ENCODE peak calls at places on chromosomes 12 and 14, in six cellular contexts. G is HepG2, T is H1, O is SK-N-SH, B is K562, S is GM12878. A is an unnamed sample.

GRCh38 chr14:98956181-98956580 is 315.8 kb downstream of the BCL11B start:
- DNase-seq in G (no peak), T (no peak), O (no peak), B (no peak), S (no peak), A (no peak)

GRCh38 chr12:116455540-116456306 is 103.5 kb upstream of the MAP1LC3B2 start:
- DNase-seq in G (no peak), T (no peak), O (peak; percentile 38), B (peak; percentile 74), S (no peak), A (no peak)

GRCh38 chr12:45049912-45050318 is 984 bp downstream of the DBX2 start:
- DNase-seq in G (no peak), T (no peak), O (no peak), B (no peak), S (no peak), A (no peak)

GRCh38 chr12:49187184-49187583 is 1.7 kb downstream of the TUBA1A start:
- DNase-seq in G (no peak), T (no peak), O (peak; percentile 47), B (no peak), S (no peak), A (no peak)

GRCh38 chr14:87873741-87874140 is 119.2 kb downstream of the GALC start:
- DNase-seq in G (no peak), T (no peak), O (no peak), B (no peak), S (no peak), A (no peak)

GRCh38 chr12:6180300-6181051 is 19.7 kb upstream of the CD9 start:
- DNase-seq in G (peak; percentile 76), T (no peak), O (no peak), B (no peak), S (no peak), A (no peak)

GRCh38 chr12:38890102-38890501 is 15.3 kb downstream of the CPNE8 start:
- DNase-seq in G (no peak), T (no peak), O (peak; percentile 7), B (no peak), S (no peak), A (no peak)

GRCh38 chr12:75887979-75888378 is 143.6 kb downstream of the PHLDA1 start:
- DNase-seq in G (no peak), T (no peak), O (no peak), B (peak; percentile 23), S (no peak), A (no peak)

GRCh38 chr14:78705989-78706388 is 535.8 kb downstream of the NRXN3 start:
- DNase-seq in G (no peak), T (no peak), O (no peak), B (no peak), S (no peak), A (no peak)

GRCh38 chr14:84591827-84592540 is 938.0 kb upstream of the FLRT2 start:
- DNase-seq in G (no peak), T (no peak), O (no peak), B (no peak), S (no peak), A (no peak)

GRCh38 chr14:36979863-36980262 is 192.5 kb downstream of the SLC25A21 start:
- DNase-seq in G (no peak), T (no peak), O (no peak), B (no peak), S (no peak), A (no peak)

GRCh38 chr12:95763809-95764253 is 26.7 kb downstream of the NTN4 start:
- DNase-seq in G (peak; percentile 48), T (no peak), O (no peak), B (peak; percentile 6), S (no peak), A (no peak)

GRCh38 chr12:124403273-124403672 is 108.4 kb downstream of the RFLNA start:
- DNase-seq in G (no peak), T (no peak), O (no peak), B (no peak), S (no peak), A (no peak)

GRCh38 chr12:51357374-51358047 is 11.0 kb upstream of the CELA1 start:
- DNase-seq in G (no peak), T (no peak), O (no peak), B (no peak), S (peak; percentile 64), A (no peak)

GRCh38 chr14:45610303-45610702 is 357.3 kb upstream of the MIS18BP1 start:
- DNase-seq in G (no peak), T (no peak), O (no peak), B (no peak), S (no peak), A (no peak)

GRCh38 chr12:5733136-5733755 is 211.8 kb downstream of the ANO2 start:
- DNase-seq in G (no peak), T (no peak), O (no peak), B (no peak), S (no peak), A (no peak)

GRCh38 chr12:74984631-74985030 is 225.0 kb downstream of the KCNC2 start:
- DNase-seq in G (no peak), T (no peak), O (no peak), B (no peak), S (no peak), A (no peak)

GRCh38 chr14:52706286-52706685 is 714 bp upstream of the PSMC6 start:
- DNase-seq in G (no peak), T (no peak), O (peak; percentile 44), B (peak; percentile 81), S (no peak), A (no peak)

GRCh38 chr12:56581418-56582145 is 48.5 kb downstream of the BAZ2A start:
- DNase-seq in G (peak; percentile 54), T (no peak), O (no peak), B (peak; percentile 67), S (peak; percentile 35), A (no peak)

GRCh38 chr12:76341436-76342030 is 6.7 kb downstream of the BBS10 start:
- DNase-seq in G (no peak), T (no peak), O (no peak), B (no peak), S (no peak), A (no peak)

GRCh38 chr12:16766736-16767135 is 160.8 kb upstream of the LMO3 start:
- DNase-seq in G (no peak), T (no peak), O (no peak), B (no peak), S (no peak), A (no peak)

GRCh38 chr12:89351489-89352241 is 636 bp downstream of the DUSP6 start:
- DNase-seq in G (no peak), T (no peak), O (peak; percentile 69), B (no peak), S (no peak), A (peak; percentile 19)

GRCh38 chr12:110776410-110776809 is 33.7 kb upstream of the PPP1CC start:
- DNase-seq in G (no peak), T (no peak), O (no peak), B (no peak), S (peak; percentile 96), A (peak; percentile 34)

GRCh38 chr12:1920971-1921370 is 2.5 kb upstream of the CACNA2D4 start:
- DNase-seq in G (no peak), T (no peak), O (peak; percentile 12), B (no peak), S (no peak), A (no peak)

GRCh38 chr14:31829256-31829923 is 247.7 kb upstream of the ARHGAP5 start:
- DNase-seq in G (no peak), T (no peak), O (peak; percentile 4), B (peak; percentile 3), S (no peak), A (no peak)
- TF ChIP-seq TAF1 in G (no peak), T (no peak), O (no peak), B (no peak), S (no peak), A (no peak)

GRCh38 chr14:70201994-70202393 is 13.2 kb upstream of the SLC8A3 start:
- DNase-seq in G (no peak), T (no peak), O (no peak), B (no peak), S (no peak), A (no peak)

GRCh38 chr14:70208380-70208779 is 19.6 kb upstream of the SLC8A3 start:
- DNase-seq in G (no peak), T (no peak), O (no peak), B (no peak), S (no peak), A (no peak)

GRCh38 chr14:70203686-70204085 is 14.9 kb upstream of the SLC8A3 start:
- DNase-seq in G (no peak), T (no peak), O (no peak), B (no peak), S (no peak), A (no peak)
- TF ChIP-seq TAF1 in G (no peak), T (no peak), O (no peak), B (no peak), S (no peak), A (no peak)

GRCh38 chr14:69574266-69574953 is at the start of gene CCDC177:
- DNase-seq in G (peak; percentile 28), T (no peak), O (peak; percentile 88), B (peak; percentile 57), S (no peak), A (peak; percentile 80)
- TF ChIP-seq TAF1 in G (no peak), T (peak; percentile 36), O (no peak), B (no peak), S (no peak), A (no peak)

DNA sequence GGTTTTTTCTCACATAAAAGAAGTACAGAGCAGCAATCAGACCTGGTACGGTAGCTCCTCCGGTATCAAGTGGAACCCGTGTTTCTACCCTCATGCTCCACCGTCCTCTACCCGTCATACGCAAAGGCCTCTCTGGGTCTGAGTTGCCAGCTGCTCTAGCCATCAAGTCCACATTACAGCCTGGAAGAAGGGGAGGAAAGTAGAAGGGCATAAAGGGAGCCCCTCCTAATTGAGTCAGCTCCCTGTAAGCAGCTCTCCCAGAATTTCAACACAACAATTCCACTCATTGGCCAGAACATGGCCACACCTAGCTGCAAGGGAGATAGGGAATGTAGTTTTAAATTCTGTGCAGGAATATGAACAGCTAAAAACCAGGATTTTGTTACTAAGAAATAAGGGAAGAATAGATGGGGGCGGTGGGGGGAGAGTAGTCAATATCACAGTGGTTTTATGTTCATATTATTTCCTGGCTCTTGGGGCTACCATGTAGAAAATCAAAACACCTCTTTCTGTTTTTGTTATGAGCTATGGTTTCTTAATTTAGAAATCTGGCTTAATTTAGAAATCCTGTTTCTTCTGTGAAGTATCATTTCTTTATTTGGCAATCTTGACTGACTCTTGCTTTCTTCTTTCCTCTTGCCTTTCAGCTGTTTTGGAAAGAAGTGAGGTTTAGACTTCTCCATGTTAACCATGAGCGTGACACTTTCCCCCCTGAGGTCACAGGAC is 103.9 kb downstream of the AKAP6 start:
- DNase-seq in G (no peak), T (no peak), O (no peak), B (no peak), S (no peak), A (no peak)
- TF ChIP-seq TAF1 in G (no peak), T (no peak), O (no peak), B (no peak), S (no peak), A (no peak)

GRCh38 chr12:122116707-122117535 is 38.4 kb downstream of the MLXIP start:
- DNase-seq in G (no peak), T (no peak), O (no peak), B (no peak), S (no peak), A (no peak)
- TF ChIP-seq TAF1 in G (no peak), T (no peak), O (no peak), B (no peak), S (no peak), A (no peak)